ENCODE peak calls at places on chromosome 9, in four cellular contexts. Y is PC-9, T is neural progenitor cell, E is fibroblast of lung. W is an unnamed sample.

GRCh38 chr9:35660966-35661413 is 2.9 kb downstream of the CCDC107 start:
- DNase-seq in E (peak; percentile 77), Y (no peak), T (peak; percentile 36), W (no peak)

GRCh38 chr9:70924380-70924779 is 197.0 kb downstream of the TRPM3 start:
- DNase-seq in Y (no peak), T (no peak), E (peak; percentile 86), W (no peak)

GRCh38 chr9:124632077-124632621 is 125.0 kb upstream of the NR5A1 start:
- DNase-seq in Y (no peak), T (no peak), E (peak; percentile 65), W (no peak)

GRCh38 chr9:77597057-77597456 is 51.1 kb downstream of the GNA14 start:
- DNase-seq in T (no peak), Y (no peak), E (peak; percentile 23), W (no peak)

GRCh38 chr9:16744386-16744785 is 126.1 kb downstream of the BNC2 start:
- DNase-seq in E (peak; percentile 61), Y (no peak), T (no peak), W (no peak)

GRCh38 chr9:73871636-73872035 is 625.5 kb upstream of the RORB start:
- DNase-seq in Y (no peak), E (no peak), T (no peak), W (no peak)

GRCh38 chr9:127446720-127447415 is 4.3 kb downstream of the RPL12 start:
- DNase-seq in Y (peak; percentile 46), E (peak; percentile 24), T (no peak), W (no peak)

GRCh38 chr9:98678244-98678842 is 30.4 kb downstream of the GABBR2 start:
- DNase-seq in Y (no peak), T (peak; percentile 56), E (peak; percentile 15), W (no peak)

DNA sequence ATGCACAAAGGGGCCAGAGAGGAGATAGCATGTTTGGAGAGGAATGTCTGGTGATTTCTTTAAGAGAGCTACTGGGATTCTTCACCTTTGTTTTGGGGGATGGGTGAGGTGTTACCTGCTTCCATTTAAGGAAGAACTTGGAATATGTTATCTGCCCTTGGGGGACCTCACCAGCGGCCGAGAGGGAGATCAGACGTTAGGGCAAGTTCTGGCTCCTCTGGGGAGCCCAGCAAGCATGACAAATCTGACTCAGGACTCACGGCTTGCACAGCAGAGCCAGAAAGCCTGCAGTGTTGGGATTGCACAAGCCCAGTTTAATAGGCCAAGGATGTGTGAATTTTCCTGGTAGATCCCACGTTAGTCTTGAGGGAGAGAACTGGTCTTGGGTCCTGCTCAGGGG is 40.3 kb downstream of the SLC28A3 start:
- DNase-seq in Y (no peak), E (peak; percentile 31), T (no peak), W (no peak)
- H3K27ac ChIP-seq in Y (no peak overlapping the region), E (no peak overlapping the region), T (no peak overlapping the region), W (no peak overlapping the region)

DNA sequence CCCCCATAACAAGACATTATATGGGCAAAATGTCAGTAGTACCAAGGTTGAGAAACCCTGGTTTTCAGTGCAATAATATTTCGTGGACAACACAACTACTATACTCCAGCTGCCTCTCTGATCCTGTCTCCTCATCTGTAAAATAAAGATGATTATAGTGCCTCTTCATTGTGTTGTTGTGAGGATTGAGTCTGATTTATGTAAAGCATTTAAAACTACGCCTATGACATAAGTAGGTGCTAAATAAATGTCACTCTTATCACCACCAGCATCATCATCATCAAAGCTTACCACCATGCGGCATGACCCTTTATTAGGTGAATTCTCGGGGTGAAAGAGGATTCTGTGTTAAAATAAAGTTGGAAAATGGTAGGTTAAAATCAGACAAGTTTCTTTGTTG is 67.8 kb upstream of the IFNE start:
- DNase-seq in E (no peak), T (no peak), Y (no peak), W (no peak)
- H3K4me1 ChIP-seq in E (peaks cover 10% of the 10 kb centered on the region), T (peaks cover 9% of the 10 kb centered on the region), Y (peaks cover 3% of the 10 kb centered on the region), W (no peaks in the 10 kb centered on the region)

GRCh38 chr9:135492886-135493669 is 7.4 kb upstream of the MRPS2 start:
- DNase-seq in Y (no peak), E (no peak), T (no peak), W (peak; percentile 14)

GRCh38 chr9:135490166-135490870 is 10.2 kb upstream of the MRPS2 start:
- DNase-seq in E (no peak), T (no peak), Y (no peak), W (peak; percentile 30)

GRCh38 chr9:135489188-135489918 is 9.8 kb downstream of the PPP1R26 start:
- DNase-seq in E (no peak), T (no peak), Y (no peak), W (peak; percentile 32)

GRCh38 chr9:135490980-135491444 is 9.5 kb upstream of the MRPS2 start:
- DNase-seq in T (no peak), Y (no peak), E (no peak), W (peak; percentile 39)

DNA sequence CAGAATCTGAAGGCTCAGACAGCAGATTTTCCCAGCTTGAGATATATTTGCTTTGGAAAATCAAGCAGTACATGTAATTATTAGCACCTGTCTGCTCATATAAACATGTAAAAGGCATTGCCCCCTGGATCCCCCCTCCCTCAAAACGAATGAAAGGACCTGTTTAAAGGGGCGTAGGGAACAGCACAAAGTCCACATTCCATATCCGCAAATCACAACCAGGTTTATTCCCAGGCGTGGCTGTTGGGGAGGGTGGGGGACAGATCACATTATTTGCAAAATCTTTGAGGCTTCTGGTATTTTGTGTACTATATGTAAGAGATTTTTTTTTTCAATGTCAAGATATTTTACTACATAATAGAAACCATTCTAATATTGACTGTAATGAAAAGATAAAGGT is 8.7 kb upstream of the MRPS2 start:
- DNase-seq in Y (no peak), T (no peak), E (no peak), W (no peak)
- H3K27ac ChIP-seq in Y (no peak overlapping the region), T (no peak overlapping the region), E (no peak overlapping the region), W (no peak overlapping the region)

DNA sequence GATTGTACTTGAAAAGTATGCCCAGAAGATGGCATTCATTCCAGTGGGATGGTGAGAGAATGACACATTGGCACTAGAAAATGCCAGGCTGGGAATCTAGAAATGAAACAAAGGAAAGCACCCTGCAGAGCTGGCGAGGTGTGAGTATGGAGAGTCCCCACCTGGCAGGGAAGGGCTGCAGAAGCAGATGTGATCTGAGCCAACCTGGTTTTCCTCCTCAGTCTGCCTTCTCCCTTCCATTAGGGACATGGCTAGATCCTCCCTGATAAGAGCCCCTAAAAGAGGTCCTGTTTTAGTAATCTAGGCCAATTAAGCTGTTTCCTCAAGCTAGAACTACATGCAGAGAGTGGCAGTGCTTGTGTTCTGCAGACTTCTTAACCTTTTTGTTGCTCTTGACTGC is 24.7 kb upstream of the TNFSF15 start:
- DNase-seq in T (no peak), E (no peak), Y (no peak), W (no peak)
- H3K4me1 ChIP-seq in T (no peaks in the 10 kb centered on the region), E (no peaks in the 10 kb centered on the region), Y (no peaks in the 10 kb centered on the region), W (no peaks in the 10 kb centered on the region)

GRCh38 chr9:96121162-96121561 is 180.8 kb downstream of the HSD17B3 start:
- DNase-seq in E (no peak), Y (no peak), T (no peak), W (no peak)

GRCh38 chr9:96122255-96122654 is 179.7 kb downstream of the HSD17B3 start:
- DNase-seq in Y (no peak), E (no peak), T (no peak), W (no peak)

GRCh38 chr9:96116275-96117051 is 185.5 kb downstream of the HSD17B3 start:
- DNase-seq in Y (no peak), T (peak; percentile 51), E (peak; percentile 48), W (no peak)

GRCh38 chr9:96113045-96113444 is 188.9 kb downstream of the HSD17B3 start:
- DNase-seq in T (no peak), E (no peak), Y (no peak), W (no peak)

GRCh38 chr9:96117398-96118060 is 184.4 kb downstream of the HSD17B3 start:
- DNase-seq in E (no peak), T (no peak), Y (no peak), W (no peak)
- H3K27ac ChIP-seq in E (no peak overlapping the region), T (no peak overlapping the region), Y (no peak overlapping the region), W (no peak overlapping the region)

DNA sequence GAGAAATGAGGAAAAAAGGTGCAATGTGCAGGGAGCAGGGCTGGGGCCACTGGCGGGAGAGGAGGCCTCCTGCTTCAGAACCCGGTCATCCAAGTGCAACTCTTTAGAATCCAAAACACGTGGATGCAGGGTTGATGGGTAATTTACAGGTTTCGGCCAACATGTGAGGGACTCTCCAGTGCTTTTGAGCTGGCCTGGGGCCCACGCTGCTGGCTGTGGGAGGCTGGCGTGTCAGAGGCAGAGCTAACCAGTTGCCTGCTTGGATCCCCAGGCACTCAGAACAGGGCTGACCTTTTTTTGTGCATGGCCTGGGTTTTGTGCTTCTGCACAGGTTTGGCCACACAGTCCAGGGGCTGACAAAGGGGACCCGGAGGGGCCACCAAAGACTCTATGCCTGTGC is 61.6 kb downstream of the GADD45G start:
- DNase-seq in E (no peak), T (no peak), Y (no peak), W (no peak)
- H3K4me1 ChIP-seq in E (no peaks in the 10 kb centered on the region), T (peaks cover 15% of the 10 kb centered on the region), Y (no peaks in the 10 kb centered on the region), W (peaks cover 52% of the 10 kb centered on the region)

DNA sequence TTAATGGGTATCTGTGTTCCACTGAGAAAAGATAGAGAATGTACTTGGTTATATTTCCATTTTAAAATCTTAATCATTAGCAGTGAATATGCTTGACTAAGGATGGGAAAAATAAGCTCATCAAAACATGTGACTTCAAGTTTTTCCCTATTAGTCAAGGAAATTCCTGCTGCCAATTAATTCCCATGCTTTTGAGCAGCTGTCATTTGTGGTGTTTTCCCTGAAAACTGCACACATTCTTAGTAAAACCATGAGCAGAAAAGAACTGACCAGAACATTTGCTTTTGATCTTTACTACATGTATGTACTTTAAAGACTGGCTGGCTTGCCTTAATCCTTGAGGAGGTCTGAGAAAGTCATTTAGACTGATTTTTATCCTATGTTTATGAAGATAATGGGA is 75.2 kb downstream of the AOPEP start:
- DNase-seq in T (no peak), Y (no peak), E (peak; percentile 17), W (no peak)
- H3K27ac ChIP-seq in T (no peak overlapping the region), Y (no peak overlapping the region), E (no peak overlapping the region), W (no peak overlapping the region)

DNA sequence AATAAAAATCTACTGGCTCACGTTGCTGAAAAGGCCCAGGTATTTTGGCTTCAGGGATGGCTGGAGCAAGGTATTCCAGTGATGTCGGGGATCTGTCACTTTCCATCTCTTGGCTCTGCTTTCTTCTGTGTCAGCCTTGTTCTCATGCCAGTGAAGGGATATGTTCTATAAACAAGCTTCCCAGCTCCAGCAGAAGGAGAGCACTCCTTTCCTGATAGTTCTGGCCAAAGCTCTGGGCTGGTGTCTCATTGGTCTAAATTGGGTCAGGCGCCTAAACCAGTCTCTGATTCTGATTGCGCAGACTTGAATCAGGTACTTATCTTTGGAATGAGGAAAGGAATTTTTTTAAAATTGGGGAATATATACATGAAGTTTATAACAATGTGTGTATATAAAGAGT is 5.1 kb downstream of the SNX30 start:
- DNase-seq in Y (peak; percentile 50), E (peak; percentile 28), T (no peak), W (no peak)
- H3K4me1 ChIP-seq in Y (peaks cover 69% of the 10 kb centered on the region), E (peaks cover 26% of the 10 kb centered on the region), T (peaks cover 10% of the 10 kb centered on the region), W (peaks cover 68% of the 10 kb centered on the region)

DNA sequence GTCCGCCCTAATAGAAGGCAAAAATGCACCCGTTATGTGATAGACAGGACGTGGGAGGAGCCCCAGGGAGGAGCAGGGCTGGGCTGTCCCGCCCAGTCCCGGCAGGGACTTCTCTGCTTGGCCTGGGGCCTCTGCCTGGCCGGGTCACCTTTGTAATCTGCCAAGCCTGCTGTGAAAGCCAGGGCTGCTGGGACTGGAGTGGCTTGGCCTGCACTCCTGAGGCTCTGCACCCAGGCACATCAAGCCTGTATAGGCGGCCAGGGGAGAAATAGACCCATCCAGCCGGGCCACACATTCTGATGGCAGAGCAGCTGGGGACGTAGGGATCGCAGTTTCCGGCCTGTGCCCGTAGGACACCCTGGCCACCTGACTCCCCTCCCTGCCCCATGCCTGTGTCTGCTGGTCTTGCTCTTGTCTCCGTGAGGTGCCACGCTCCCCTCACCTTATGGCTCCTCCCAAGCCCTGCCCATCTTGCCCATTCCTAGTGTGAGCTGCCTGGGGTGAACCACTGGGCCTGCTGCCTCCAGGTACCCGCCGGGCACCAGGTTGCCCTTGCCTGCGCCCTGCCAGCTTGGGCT is 28.1 kb downstream of the DYNC2I2 start:
- DNase-seq in T (peak; percentile 34), Y (no peak), E (no peak), W (peak; percentile 45)
- H3K27ac ChIP-seq in T (no peak overlapping the region), Y (no peak overlapping the region), E (no peak overlapping the region), W (no peak overlapping the region)

W was measured in lower lobe of right lung.